ENCODE peak calls at places on chromosomes 3 and 15, in six cellular contexts. I is astrocyte of the spinal cord, R is ecto neural progenitor cell, J is iris pigment epithelial cell, G is D341Med, B is left lung. Q is an unnamed sample.

GRCh38 chr3:75192065-75192658 is 472.0 kb upstream of the FRG2C start:
- DNase-seq in I (peak), R (peak), J (peak), G (peak), B (no peak), Q (peak)

GRCh38 chr15:81014446-81015093 is 13.8 kb downstream of the TLNRD1 start:
- DNase-seq in I (no peak), R (no peak), J (no peak), G (no peak), B (no peak), Q (peak)

GRCh38 chr3:186182850-186183249 is 74.0 kb upstream of the ETV5 start:
- DNase-seq in I (no peak), R (no peak), J (no peak), G (no peak), B (no peak), Q (no peak)

GRCh38 chr3:106473576-106474506 is 605.0 kb upstream of the CBLB start:
- DNase-seq in I (no peak), R (no peak), J (no peak), G (no peak), B (no peak), Q (no peak)

GRCh38 chr15:47888721-47889120 is 171.4 kb downstream of the SEMA6D start:
- DNase-seq in I (no peak), R (no peak), J (no peak), G (no peak), B (no peak), Q (no peak)

GRCh38 chr3:143910756-143911155 is 60.9 kb upstream of the DIPK2A start:
- DNase-seq in I (no peak), R (no peak), J (no peak), G (no peak), B (no peak), Q (no peak)

GRCh38 chr3:150787741-150788370 is 24.9 kb upstream of the SIAH2 start:
- DNase-seq in I (peak), R (peak), J (peak), G (peak), B (peak), Q (peak)

GRCh38 chr3:57877116-57877515 is 121.0 kb downstream of the SLMAP start:
- DNase-seq in I (peak), R (no peak), J (peak), G (no peak), B (no peak), Q (no peak)

Q was measured in SK-MEL-5.